ENCODE peak calls at places on chromosomes 5 and 9, in nine cellular contexts. N is left ventricle myocardium inferior; V is endothelial cell; J is NB4; M is astrocyte of the spinal cord; K is AG09309; F is heart left ventricle; Z is activated CD8-positive, alpha-beta T cell treated with anti-CD3 and anti-CD28 coated beads for 36 hours; B is A549. O is an unnamed sample.

GRCh38 chr9:26129216-26129615 is 451.0 kb upstream of the TUSC1 start:
- DNase-seq in N (no peak), V (no peak), J (peak; percentile 0), M (peak; percentile 23), K (peak; percentile 5), F (no peak), Z (no peak), B (no peak), O (no peak)

GRCh38 chr9:79166005-79166404 is 405.8 kb upstream of the TLE4 start:
- DNase-seq in N (no peak), V (no peak), J (no peak), M (no peak), K (peak; percentile 39), F (no peak), Z (no peak), B (peak; percentile 32), O (no peak)

GRCh38 chr5:148961261-148962199 is 101.3 kb downstream of the SH3TC2 start:
- DNase-seq in N (no peak), V (no peak), J (no peak), M (no peak), K (no peak), F (no peak), Z (no peak), B (no peak), O (no peak)

GRCh38 chr9:34599546-34599945 is 10.0 kb upstream of the CNTFR start:
- DNase-seq in N (no peak), V (no peak), J (no peak), M (no peak), K (no peak), F (no peak), Z (no peak), B (no peak), O (no peak)

GRCh38 chr5:56002303-56002702 is 7.5 kb upstream of the IL6ST start:
- DNase-seq in N (no peak), V (no peak), J (no peak), M (no peak), K (no peak), F (no peak), Z (no peak), B (no peak), O (no peak)

GRCh38 chr5:180170111-180170809 is 38.8 kb downstream of the RASGEF1C start:
- DNase-seq in N (no peak), V (no peak), J (no peak), M (no peak), K (no peak), F (no peak), Z (no peak), B (no peak), O (peak; percentile 12)

GRCh38 chr5:1362242-1363015 is 17.5 kb upstream of the CLPTM1L start:
- DNase-seq in N (no peak), V (no peak), J (no peak), M (no peak), K (no peak), F (no peak), Z (no peak), B (no peak), O (no peak)

GRCh38 chr9:73270967-73271722 is 119.5 kb downstream of the ANXA1 start:
- DNase-seq in N (no peak), V (no peak), J (peak; percentile 69), M (peak; percentile 86), K (peak; percentile 65), F (no peak), Z (no peak), B (peak; percentile 77), O (no peak)

GRCh38 chr9:79572891-79573696 is 1.3 kb downstream of the TLE4 start:
- DNase-seq in N (peak; percentile 59), V (peak; percentile 28), J (peak; percentile 46), M (no peak), K (no peak), F (peak; percentile 59), Z (peak; percentile 60), B (peak; percentile 4), O (peak; percentile 45)

GRCh38 chr9:16593746-16594145 is 276.7 kb downstream of the BNC2 start:
- DNase-seq in N (no peak), V (no peak), J (no peak), M (no peak), K (no peak), F (no peak), Z (no peak), B (no peak), O (no peak)

GRCh38 chr5:6427689-6428088 is 21.0 kb upstream of the UBE2QL1 start:
- DNase-seq in N (no peak), V (no peak), J (no peak), M (no peak), K (no peak), F (no peak), Z (no peak), B (no peak), O (no peak)

GRCh38 chr9:37486616-37487544 is 1.1 kb downstream of the POLR1E start:
- DNase-seq in N (peak; percentile 43), V (no peak), J (peak; percentile 26), M (peak; percentile 93), K (peak; percentile 82), F (peak; percentile 59), Z (no peak), B (no peak), O (no peak)

GRCh38 chr5:97550164-97550563 is 367.1 kb upstream of the RIOK2 start:
- DNase-seq in N (no peak), V (no peak), J (no peak), M (peak; percentile 35), K (peak; percentile 25), F (no peak), Z (no peak), B (no peak), O (no peak)

DNA sequence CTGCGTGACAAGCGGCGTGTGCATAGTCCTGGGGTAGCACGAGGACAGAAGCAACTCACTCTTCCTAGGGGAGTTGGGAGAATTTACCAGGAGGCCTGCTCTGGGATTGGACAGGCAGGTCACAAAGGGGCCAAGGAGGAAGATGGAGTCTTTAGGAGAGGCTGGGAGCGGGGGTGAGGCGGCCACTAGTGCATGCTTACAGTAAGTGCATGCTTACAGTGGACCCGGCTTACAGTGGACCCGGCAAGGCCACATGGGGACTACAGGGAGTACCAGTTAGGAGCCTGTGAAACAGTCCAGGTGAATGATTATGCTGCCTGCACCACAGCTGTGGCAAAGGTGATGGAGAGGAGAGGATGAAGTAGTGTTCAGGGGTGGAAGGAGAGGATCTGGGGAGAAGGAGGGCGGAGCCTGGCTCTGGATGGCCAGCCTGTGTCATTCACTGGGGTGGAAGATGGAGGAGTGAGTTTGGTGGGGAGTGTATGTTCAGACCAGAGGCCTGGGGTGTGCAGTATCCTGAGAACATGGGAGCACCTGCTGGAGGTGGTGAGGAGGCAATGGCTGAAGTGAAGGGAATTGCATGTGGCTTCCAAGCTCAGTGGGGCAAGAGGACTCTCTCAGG is 78.7 kb downstream of the CRB2 start:
- DNase-seq in N (no peak), V (peak; percentile 38), J (no peak), M (no peak), K (no peak), F (no peak), Z (no peak), B (peak; percentile 56), O (no peak)
- TF ChIP-seq CTCF in N (no peak), V (no peak), J (no peak), M (peak; percentile 13), K (no peak), F (no peak), Z (no peak), B (no peak), O (no peak)

GRCh38 chr9:128494108-128494742 is 10.3 kb upstream of the GLE1 start:
- DNase-seq in N (peak; percentile 62), V (peak; percentile 90), J (peak; percentile 81), M (peak; percentile 22), K (no peak), F (peak; percentile 67), Z (peak; percentile 16), B (no peak), O (no peak)

GRCh38 chr9:128497824-128498610 is 6.5 kb upstream of the GLE1 start:
- DNase-seq in N (no peak), V (no peak), J (no peak), M (no peak), K (no peak), F (no peak), Z (no peak), B (no peak), O (no peak)

GRCh38 chr9:128493424-128493823 is 11.1 kb upstream of the GLE1 start:
- DNase-seq in N (no peak), V (no peak), J (no peak), M (no peak), K (no peak), F (no peak), Z (no peak), B (no peak), O (no peak)

GRCh38 chr9:128494743-128495124 is 9.8 kb upstream of the GLE1 start:
- DNase-seq in N (no peak), V (no peak), J (no peak), M (no peak), K (no peak), F (no peak), Z (no peak), B (no peak), O (no peak)

DNA sequence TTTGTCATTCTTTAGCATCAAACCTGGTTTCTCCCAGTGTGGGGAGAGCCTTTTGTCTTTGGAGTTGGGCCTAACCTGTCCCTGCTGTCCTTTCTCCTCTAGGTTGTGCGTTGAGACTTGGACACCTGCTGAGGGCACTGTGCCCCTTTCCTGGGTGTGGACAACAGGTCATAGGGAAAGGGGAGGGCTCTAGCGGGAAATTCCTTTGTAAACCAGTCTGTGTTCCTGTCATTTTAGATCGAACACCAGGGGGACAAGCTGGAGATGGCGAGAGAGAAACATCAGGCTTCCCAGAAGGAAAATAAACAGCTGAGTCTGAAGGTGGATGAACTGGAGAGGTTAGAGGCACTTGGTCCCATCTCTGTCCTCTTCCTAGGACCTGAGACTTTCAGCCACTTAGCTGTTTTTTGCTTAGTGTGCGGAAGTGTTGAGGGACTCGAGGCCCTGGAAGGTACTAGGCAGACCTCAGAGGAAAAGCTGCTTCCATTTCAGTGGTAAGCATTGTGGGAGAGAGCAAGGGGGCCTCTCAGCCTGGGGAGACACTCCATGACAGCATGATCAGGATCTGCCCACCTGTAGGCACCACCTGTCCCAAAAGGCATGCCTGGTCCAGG is 8.6 kb upstream of the GLE1 start:
- DNase-seq in N (no peak), V (peak; percentile 16), J (no peak), M (no peak), K (no peak), F (no peak), Z (no peak), B (peak; percentile 52), O (no peak)
- TF ChIP-seq CTCF in N (no peak), V (peak; percentile 32), J (no peak), M (no peak), K (no peak), F (no peak), Z (no peak), B (no peak), O (no peak)

GRCh38 chr9:98117984-98118639 is 910 bp downstream of the TRIM14 start:
- DNase-seq in N (no peak), V (no peak), J (peak; percentile 83), M (no peak), K (no peak), F (no peak), Z (peak; percentile 75), B (peak; percentile 62), O (peak; percentile 78)
- TF ChIP-seq CTCF in N (no peak), V (no peak), J (peak; percentile 45), M (peak; percentile 11), K (peak; percentile 34), F (no peak), Z (peak; percentile 76), B (peak; percentile 18), O (peak; percentile 56)

DNA sequence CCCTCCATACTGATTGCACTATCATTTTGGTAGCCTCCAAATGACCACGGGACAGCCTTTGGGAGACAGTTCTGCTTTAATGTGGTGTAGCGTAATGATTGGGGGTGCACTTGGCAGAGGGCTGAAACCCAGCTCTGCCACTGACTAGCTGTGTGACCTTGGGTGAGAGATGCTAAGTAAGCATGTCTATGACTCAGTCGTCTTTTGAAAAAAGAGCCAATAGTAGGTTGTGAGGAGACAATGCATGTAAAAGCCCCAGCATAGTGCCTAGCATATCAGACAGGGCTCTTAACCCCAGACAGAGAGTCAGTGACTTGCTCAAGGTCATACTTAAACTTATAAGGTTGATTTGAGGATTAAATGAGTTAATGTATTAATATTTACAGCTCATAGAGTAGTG is 18.0 kb upstream of the CXCL14 start:
- DNase-seq in N (no peak), V (no peak), J (no peak), M (no peak), K (no peak), F (no peak), Z (no peak), B (no peak), O (no peak)
- TF ChIP-seq CTCF in N (no peak), V (no peak), J (no peak), M (no peak), K (no peak), F (no peak), Z (no peak), B (no peak), O (no peak)

O was measured in GM10248.